ENCODE peak calls at places on chromosomes 6 and 20, in four cellular contexts. P is A549, S is HEK293T, A is K562. U is an unnamed sample.

GRCh38 chr6:117482240-117483003 is at the start of gene DCBLD1:
- DNase-seq in A (peak), S (peak), P (peak), U (peak)

GRCh38 chr6:75345413-75345812 is 60.8 kb upstream of the TMEM30A start:
- DNase-seq in A (peak), S (no peak), P (no peak), U (no peak)

GRCh38 chr6:70998148-70998547 is 41.3 kb upstream of the B3GAT2 start:
- DNase-seq in P (no peak), S (no peak), A (no peak), U (no peak)

GRCh38 chr6:8889514-8889913 is 454.2 kb upstream of the SLC35B3 start:
- DNase-seq in S (no peak), P (no peak), A (no peak), U (no peak)

GRCh38 chr6:80728830-80729229 is 622.4 kb downstream of the BCKDHB start:
- DNase-seq in P (no peak), S (no peak), A (no peak), U (no peak)

GRCh38 chr20:15491564-15491963 is 1081.7 kb downstream of the KIF16B start:
- DNase-seq in A (no peak), S (no peak), P (no peak), U (no peak)

GRCh38 chr6:157050537-157051280 is 272.6 kb downstream of the TMEM242 start:
- DNase-seq in A (no peak), S (no peak), P (no peak), U (no peak)

GRCh38 chr6:44237813-44238433 is 9.0 kb upstream of the HSP90AB1 start:
- DNase-seq in S (peak), A (peak), P (peak), U (peak)

GRCh38 chr6:103177800-103178199 is 1681.9 kb downstream of the HACE1 start:
- DNase-seq in A (no peak), P (no peak), S (no peak), U (no peak)

GRCh38 chr20:17786221-17786718 is 86.5 kb downstream of the BANF2 start:
- DNase-seq in P (no peak), S (no peak), A (no peak), U (peak)

GRCh38 chr6:34083227-34083889 is 62.5 kb downstream of the GRM4 start:
- DNase-seq in A (no peak), P (no peak), S (no peak), U (no peak)
- TF ChIP-seq BHLHE40 in A (no peak), P (no peak), S (no peak), U (no peak)

GRCh38 chr6:154276810-154277577 is 79.6 kb downstream of the IPCEF1 start:
- DNase-seq in P (peak), A (peak), S (peak), U (peak)
- TF ChIP-seq BHLHE40 in P (no peak), A (no peak), S (no peak), U (no peak)

GRCh38 chr20:36399147-36399968 is 93.2 kb downstream of the DLGAP4 start:
- DNase-seq in P (peak), S (peak), A (peak), U (peak)
- TF ChIP-seq BHLHE40 in P (no peak), S (no peak), A (peak), U (no peak)

GRCh38 chr20:53597521-53598120 is 4.0 kb upstream of the ZNF217 start:
- DNase-seq in S (no peak), P (no peak), A (no peak), U (no peak)

GRCh38 chr20:53599039-53599362 is 5.4 kb upstream of the ZNF217 start:
- DNase-seq in P (no peak), S (no peak), A (no peak), U (no peak)

GRCh38 chr20:53598140-53599038 is 4.8 kb upstream of the ZNF217 start:
- DNase-seq in A (no peak), P (no peak), S (no peak), U (no peak)

GRCh38 chr20:53595018-53595378 is 1.4 kb upstream of the ZNF217 start:
- DNase-seq in S (no peak), P (no peak), A (no peak), U (no peak)

GRCh38 chr20:53597085-53597482 is 3.4 kb upstream of the ZNF217 start:
- DNase-seq in A (no peak), S (no peak), P (no peak), U (no peak)
- TF ChIP-seq BHLHE40 in A (no peak), S (no peak), P (no peak), U (no peak)

GRCh38 chr20:9672027-9672426 is 157.6 kb downstream of the LAMP5 start:
- DNase-seq in P (no peak), S (no peak), A (no peak), U (no peak)
- TF ChIP-seq BHLHE40 in P (no peak), S (no peak), A (no peak), U (no peak)

GRCh38 chr6:105879902-105880547 is 206.1 kb upstream of the PRDM1 start:
- DNase-seq in A (no peak), P (no peak), S (no peak), U (no peak)
- TF ChIP-seq BHLHE40 in A (peak), P (no peak), S (no peak), U (no peak)

DNA sequence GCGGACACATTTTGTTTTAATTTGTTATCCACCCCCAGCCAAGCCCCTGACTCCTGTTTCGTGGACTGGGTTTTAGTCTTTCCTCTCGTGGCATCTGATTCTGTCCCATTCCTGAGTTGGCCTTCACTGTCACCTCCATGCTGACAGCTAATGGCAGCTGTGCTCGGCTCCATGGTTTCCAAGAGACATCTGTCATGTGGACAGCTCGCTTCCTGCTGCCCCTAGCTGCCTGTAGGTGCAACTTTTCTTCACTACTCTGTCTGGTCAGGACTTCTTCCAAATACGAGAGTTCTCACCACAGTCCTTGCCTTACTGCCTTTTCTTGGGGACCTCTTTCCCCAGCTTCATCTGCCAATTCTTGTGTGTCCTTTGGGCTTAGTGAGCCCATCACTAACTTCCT is 140.6 kb downstream of the F13A1 start:
- DNase-seq in P (no peak), S (peak), A (peak), U (no peak)
- TF ChIP-seq BHLHE40 in P (no peak), S (no peak), A (no peak), U (no peak)